ENCODE peak calls at places on chromosome 17, in seven cellular contexts. E is RWPE2, Y is right lobe of liver, V is aorta, O is mucosa of descending colon, Q is transverse colon, B is A549. S is an unnamed sample.

GRCh38 chr17:39981207-39982068 is 831 bp downstream of the PSMD3 start:
- DNase-seq in E (no peak), Y (no peak), Q (no peak), V (no peak), O (peak; percentile 18), B (no peak), S (no peak)

GRCh38 chr17:67506966-67507365 is 129.9 kb downstream of the PITPNC1 start:
- DNase-seq in E (no peak), B (no peak), V (no peak), O (no peak), Q (no peak), Y (no peak), S (no peak)

GRCh38 chr17:38606646-38607611 is 1.2 kb upstream of the SRCIN1 start:
- DNase-seq in E (peak; percentile 48), B (no peak), Y (peak; percentile 95), O (peak; percentile 44), V (no peak), Q (no peak), S (no peak)

GRCh38 chr17:31415004-31415454 is 23.6 kb downstream of the RAB11FIP4 start:
- DNase-seq in V (peak; percentile 46), B (no peak), Q (no peak), E (no peak), Y (no peak), O (no peak), S (no peak)

GRCh38 chr17:72104164-72104862 is 16.5 kb upstream of the SOX9 start:
- DNase-seq in O (no peak), B (no peak), Q (no peak), E (no peak), Y (no peak), V (no peak), S (no peak)

GRCh38 chr17:17524091-17524490 is 27.9 kb upstream of the RASD1 start:
- DNase-seq in V (no peak), Y (no peak), B (no peak), O (no peak), Q (no peak), E (no peak), S (no peak)

GRCh38 chr17:80656590-80656989 is 112.0 kb downstream of the RPTOR start:
- DNase-seq in B (no peak), O (no peak), Q (no peak), V (no peak), E (no peak), Y (no peak), S (no peak)

GRCh38 chr17:65987988-65988387 is 203.9 kb downstream of the CEP112 start:
- DNase-seq in Q (peak; percentile 11), V (no peak), E (no peak), B (peak; percentile 62), Y (no peak), O (no peak), S (no peak)

GRCh38 chr17:45274033-45274432 is 12.1 kb upstream of the SPATA32 start:
- DNase-seq in Q (no peak), V (no peak), B (no peak), E (peak; percentile 52), Y (peak; percentile 61), O (no peak), S (no peak)

GRCh38 chr17:66255112-66255511 is 25.9 kb upstream of the APOH start:
- DNase-seq in E (no peak), Q (no peak), Y (no peak), B (peak; percentile 88), V (no peak), O (no peak), S (peak; percentile 18)

GRCh38 chr17:81996757-81997441 is 19.5 kb downstream of the ASPSCR1 start:
- DNase-seq in B (no peak), Q (no peak), E (no peak), O (no peak), V (peak; percentile 48), Y (no peak), S (no peak)

GRCh38 chr17:67390006-67390645 is 13.0 kb downstream of the PITPNC1 start:
- DNase-seq in Y (no peak), E (no peak), V (no peak), B (no peak), O (no peak), Q (no peak), S (no peak)

DNA sequence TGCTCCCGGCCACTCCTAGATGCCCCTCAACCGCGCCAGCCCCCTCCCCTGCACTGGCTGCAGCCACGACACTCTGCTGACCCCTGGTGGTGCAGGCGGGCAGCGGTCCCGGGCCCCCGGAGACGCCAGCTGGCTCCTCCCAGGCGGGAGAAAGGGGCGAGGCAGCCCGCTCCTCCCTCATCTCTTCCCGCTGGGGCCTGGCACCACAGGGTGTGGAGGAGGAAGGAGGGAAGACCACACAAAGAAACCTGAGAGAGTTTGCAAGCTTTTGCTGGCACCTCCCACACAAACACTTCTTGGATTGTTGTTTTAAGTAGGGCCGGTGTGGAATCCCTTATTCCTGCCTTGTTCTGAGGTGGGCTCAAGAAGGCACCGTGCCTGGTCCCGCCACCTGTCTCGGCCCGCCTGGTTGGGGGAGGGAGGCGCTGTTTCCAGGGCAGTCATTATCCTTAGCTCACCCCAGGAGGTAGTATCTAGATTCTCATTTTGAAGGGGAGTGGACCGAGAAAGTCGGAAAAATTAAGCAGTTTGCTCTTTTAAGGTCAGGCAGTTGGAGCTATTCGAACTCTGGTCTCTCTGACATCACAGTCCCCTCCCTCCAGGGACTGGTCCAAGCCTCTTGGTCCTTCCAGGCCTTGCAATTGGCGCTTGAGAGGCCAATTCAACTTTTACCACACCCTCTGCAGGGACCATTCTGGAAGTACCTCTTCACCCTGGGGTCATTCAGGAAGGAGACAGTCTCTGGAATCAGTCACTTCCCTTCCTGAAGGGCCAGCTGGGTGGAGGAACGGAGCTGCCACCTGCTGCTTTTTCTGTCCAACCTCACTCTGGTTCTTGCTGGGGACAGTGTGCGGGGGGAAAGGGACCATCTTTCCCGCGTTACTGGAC is 951 bp upstream of the ANKRD13B start:
- DNase-seq in E (no peak), Q (peak; percentile 93), B (peak; percentile 95), Y (peak; percentile 84), O (peak; percentile 96), V (peak; percentile 92), S (peak; percentile 72)
- H3K4me3 ChIP-seq in E (peak overlapping the region; percentile 20), Q (no peak overlapping the region), B (peak overlapping the region; percentile 82), Y (no peak overlapping the region), O (no peak overlapping the region), V (no peak overlapping the region), S (peak overlapping the region; percentile 79)

GRCh38 chr17:27244019-27244418 is 49.9 kb upstream of the WSB1 start:
- DNase-seq in V (no peak), E (no peak), B (no peak), O (no peak), Y (no peak), Q (no peak), S (no peak)

GRCh38 chr17:27247071-27247957 is 46.6 kb upstream of the WSB1 start:
- DNase-seq in V (peak; percentile 82), O (peak; percentile 75), Y (peak; percentile 95), B (peak; percentile 95), Q (peak; percentile 81), E (no peak), S (no peak)

GRCh38 chr17:27246537-27246936 is 47.4 kb upstream of the WSB1 start:
- DNase-seq in Q (no peak), B (no peak), E (no peak), Y (no peak), V (no peak), O (no peak), S (no peak)

GRCh38 chr17:27244481-27245223 is 49.3 kb upstream of the WSB1 start:
- DNase-seq in B (peak; percentile 58), Y (peak; percentile 74), V (peak; percentile 80), O (peak; percentile 46), E (no peak), Q (peak; percentile 41), S (no peak)

DNA sequence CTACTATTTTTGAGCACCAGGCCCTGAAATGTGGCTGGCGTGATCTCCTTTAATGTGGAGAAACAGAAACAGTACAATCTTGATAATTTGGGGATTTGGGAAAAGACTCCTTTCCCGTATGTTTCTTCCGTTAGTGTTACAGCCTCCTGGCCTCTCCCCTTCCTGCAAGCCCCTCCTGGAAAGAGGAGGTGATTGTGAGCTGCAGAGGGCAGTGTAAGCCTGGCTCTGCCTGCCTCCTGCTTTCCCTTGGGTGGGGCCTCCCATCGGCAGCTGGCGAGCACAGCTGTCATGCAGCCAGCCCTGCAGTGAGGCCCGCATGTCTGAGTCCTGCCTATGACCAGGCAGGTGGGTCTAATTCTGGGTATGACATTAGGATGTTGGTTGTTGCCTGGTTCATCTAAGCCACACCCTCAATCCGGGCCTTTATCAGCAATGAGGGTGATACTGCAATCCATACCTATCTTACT is 48.7 kb upstream of the WSB1 start:
- DNase-seq in V (peak; percentile 94), Q (peak; percentile 85), E (peak; percentile 86), Y (peak; percentile 79), B (peak; percentile 90), O (peak; percentile 87), S (peak; percentile 1)
- H3K4me1 ChIP-seq in V (no peaks in the 10 kb centered on the region), Q (peaks cover 34% of the 10 kb centered on the region), E (peaks cover 53% of the 10 kb centered on the region), Y (peaks cover 13% of the 10 kb centered on the region), B (peaks cover 61% of the 10 kb centered on the region), O (peaks cover 30% of the 10 kb centered on the region), S (peaks cover 4% of the 10 kb centered on the region)

GRCh38 chr17:64779344-64780095 is 117.4 kb upstream of the SMURF2 start:
- DNase-seq in Q (peak; percentile 27), V (no peak), B (no peak), Y (no peak), E (no peak), O (peak; percentile 67), S (no peak)
- H3K4me3 ChIP-seq in Q (no peak overlapping the region), V (no peak overlapping the region), B (peak overlapping the region; percentile 51), Y (peak overlapping the region; percentile 37), E (peak overlapping the region; percentile 37), O (no peak overlapping the region), S (peak overlapping the region; percentile 78)

GRCh38 chr17:79464310-79465010 is 146.4 kb downstream of the RBFOX3 start:
- DNase-seq in B (no peak), O (no peak), Y (no peak), V (no peak), E (no peak), Q (no peak), S (no peak)

GRCh38 chr17:79465011-79466006 is 145.5 kb downstream of the RBFOX3 start:
- DNase-seq in B (no peak), E (no peak), Q (no peak), Y (no peak), V (no peak), O (no peak), S (no peak)

GRCh38 chr17:79466562-79467350 is 144.1 kb downstream of the RBFOX3 start:
- DNase-seq in Y (no peak), Q (no peak), V (no peak), O (no peak), E (no peak), B (no peak), S (no peak)

GRCh38 chr17:79461041-79461440 is 149.8 kb downstream of the RBFOX3 start:
- DNase-seq in Q (no peak), V (no peak), Y (no peak), B (peak; percentile 58), O (no peak), E (no peak), S (no peak)

DNA sequence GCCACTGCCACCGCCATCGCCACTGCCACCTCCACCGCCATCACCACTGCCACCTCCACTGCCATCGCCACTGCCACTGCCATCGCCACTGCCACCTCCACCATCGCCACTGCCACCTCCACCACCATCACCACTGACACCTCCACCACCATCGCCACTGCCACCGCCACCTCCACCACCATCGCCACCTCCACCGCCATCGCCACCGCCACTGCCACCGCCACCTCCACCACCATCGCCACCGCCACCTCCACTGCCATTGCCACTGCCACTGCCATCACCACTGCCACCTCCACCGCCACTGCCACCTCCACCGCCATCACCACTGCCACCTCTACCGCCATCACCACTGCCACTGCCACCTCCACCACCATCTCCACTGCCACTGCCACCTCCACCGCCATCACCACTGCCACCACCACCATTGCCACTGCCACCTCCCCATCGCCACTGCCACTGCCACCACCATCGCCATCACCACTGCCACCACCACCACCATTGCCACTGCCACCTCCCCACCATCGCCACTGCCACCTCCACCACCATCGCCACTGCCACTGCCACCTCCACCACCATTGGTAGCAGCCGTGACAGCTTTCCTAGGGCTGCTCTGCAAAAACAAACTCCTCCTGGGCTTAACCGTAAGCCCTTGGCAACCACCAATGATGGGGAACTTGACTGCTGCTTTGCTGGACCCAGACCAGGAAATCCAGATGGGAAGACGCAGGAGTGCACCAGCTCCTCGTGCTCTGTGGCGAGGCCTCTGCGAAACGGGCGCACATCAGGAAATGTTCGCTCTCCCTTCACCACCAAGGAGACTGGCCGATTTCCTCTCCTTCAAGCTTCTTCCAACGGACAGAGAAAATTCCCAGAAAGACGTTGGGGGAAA is 147.2 kb downstream of the RBFOX3 start:
- DNase-seq in E (no peak), Y (no peak), V (no peak), B (no peak), Q (no peak), O (no peak), S (no peak)
- H3K4me1 ChIP-seq in E (no peaks in the 10 kb centered on the region), Y (no peaks in the 10 kb centered on the region), V (no peaks in the 10 kb centered on the region), B (peaks cover 28% of the 10 kb centered on the region), Q (no peaks in the 10 kb centered on the region), O (no peaks in the 10 kb centered on the region), S (no peaks in the 10 kb centered on the region)